ENCODE peak calls at places on chromosome 22, in seven cellular contexts. N is H7, L is cerebellar cortex, M is RWPE1, U is iris pigment epithelial cell, O is HepG2, S is stromal cell of bone marrow. R is an unnamed sample.
A peak's percentile ranks its signal among the peaks of the same experiment; 100 is the strongest.

GRCh38 chr22:38239101-38239761 is 33.6 kb downstream of the TMEM184B start:
- DNase-seq in N (no peak), L (peak; percentile 52), M (peak; percentile 77), U (peak; percentile 87), O (no peak), S (peak; percentile 80), R (no peak)

GRCh38 chr22:41264408-41264941 is 21.5 kb downstream of the RANGAP1 start:
- DNase-seq in N (no peak), L (no peak), M (no peak), U (no peak), O (no peak), S (no peak), R (no peak)

GRCh38 chr22:50287731-50288130 is 17.6 kb upstream of the MAPK11 start:
- DNase-seq in N (no peak), L (no peak), M (no peak), U (no peak), O (no peak), S (no peak), R (no peak)

GRCh38 chr22:44088976-44089570 is 65.0 kb downstream of the PARVB start:
- DNase-seq in N (no peak), L (peak; percentile 79), M (peak; percentile 58), U (peak; percentile 33), O (no peak), S (peak; percentile 53), R (no peak)

GRCh38 chr22:44924724-44925123 is 85.1 kb downstream of the PHF21B start:
- DNase-seq in N (no peak), L (no peak), M (no peak), U (no peak), O (no peak), S (no peak), R (no peak)

GRCh38 chr22:19526076-19526701 is 2.0 kb upstream of the CLDN5 start:
- DNase-seq in N (no peak), L (no peak), M (no peak), U (no peak), O (no peak), S (no peak), R (no peak)

GRCh38 chr22:49996192-49996531 is 16.4 kb downstream of the IL17REL start:
- DNase-seq in N (no peak), L (no peak), M (no peak), U (no peak), O (no peak), S (no peak), R (no peak)

GRCh38 chr22:44085743-44086741 is 61.9 kb downstream of the PARVB start:
- DNase-seq in N (peak; percentile 82), L (peak; percentile 50), M (peak; percentile 54), U (peak; percentile 60), O (peak; percentile 43), S (peak; percentile 31), R (peak; percentile 76)

GRCh38 chr22:20094158-20094807 is 14.2 kb downstream of the DGCR8 start:
- DNase-seq in N (no peak), L (no peak), M (no peak), U (no peak), O (no peak), S (no peak), R (no peak)

GRCh38 chr22:17706451-17706900 is 67.8 kb downstream of the BID start:
- DNase-seq in N (peak; percentile 59), L (peak; percentile 37), M (peak; percentile 86), U (peak; percentile 99), O (peak; percentile 36), S (peak; percentile 95), R (peak; percentile 33)

GRCh38 chr22:31350410-31350863 is 4.3 kb upstream of the PATZ1 start:
- DNase-seq in N (peak; percentile 74), L (peak; percentile 93), M (no peak), U (peak; percentile 35), O (peak; percentile 90), S (no peak), R (peak; percentile 89)

GRCh38 chr22:20727118-20728015 is 46.5 kb upstream of the SERPIND1 start:
- DNase-seq in N (no peak), L (no peak), M (no peak), U (no peak), O (no peak), S (no peak), R (no peak)

GRCh38 chr22:45242778-45243191 is 2.1 kb upstream of the KIAA0930 start:
- DNase-seq in N (peak; percentile 63), L (peak; percentile 36), M (no peak), U (no peak), O (peak; percentile 57), S (no peak), R (no peak)

GRCh38 chr22:22397292-22397870 is 111.2 kb downstream of the ZNF280B start:
- DNase-seq in N (no peak), L (peak; percentile 4), M (no peak), U (no peak), O (peak; percentile 73), S (peak; percentile 49), R (no peak)

GRCh38 chr22:30078320-30079311 is 1.6 kb upstream of the HORMAD2 start:
- DNase-seq in N (peak; percentile 48), L (no peak), M (no peak), U (no peak), O (no peak), S (no peak), R (no peak)

GRCh38 chr22:46453006-46453828 is 84.2 kb downstream of the CELSR1 start:
- DNase-seq in N (no peak), L (no peak), M (peak; percentile 71), U (no peak), O (peak; percentile 83), S (no peak), R (no peak)

GRCh38 chr22:22897947-22898346 is 10.3 kb downstream of the IGLL5 start:
- DNase-seq in N (no peak), L (no peak), M (no peak), U (no peak), O (no peak), S (no peak), R (no peak)

GRCh38 chr22:19607198-19608113 is 83.2 kb upstream of the CLDN5 start:
- DNase-seq in N (peak; percentile 80), L (peak; percentile 89), M (peak; percentile 28), U (no peak), O (no peak), S (no peak), R (no peak)

GRCh38 chr22:30453731-30454510 is 17.9 kb downstream of the SEC14L3 start:
- DNase-seq in N (peak; percentile 35), L (peak; percentile 44), M (no peak), U (no peak), O (no peak), S (no peak), R (peak; percentile 35)

GRCh38 chr22:32697331-32697995 is 104.0 kb upstream of the TIMP3 start:
- DNase-seq in N (no peak), L (no peak), M (peak; percentile 26), U (no peak), O (peak; percentile 88), S (no peak), R (no peak)

GRCh38 chr22:49351761-49352221 is 475.9 kb downstream of the BRD1 start:
- DNase-seq in N (no peak), L (no peak), M (no peak), U (no peak), O (no peak), S (no peak), R (peak; percentile 8)

GRCh38 chr22:46587492-46588278 is 32.5 kb upstream of the GRAMD4 start:
- DNase-seq in N (no peak), L (no peak), M (no peak), U (no peak), O (no peak), S (no peak), R (peak; percentile 71)

GRCh38 chr22:24768537-24769374 is 5.8 kb downstream of the PIWIL3 start:
- DNase-seq in N (peak; percentile 68), L (peak; percentile 92), M (peak; percentile 34), U (peak; percentile 61), O (peak; percentile 55), S (peak; percentile 16), R (peak; percentile 85)

GRCh38 chr22:48708558-48709245 is 1119.0 kb downstream of the BRD1 start:
- DNase-seq in N (peak; percentile 55), L (no peak), M (no peak), U (no peak), O (no peak), S (no peak), R (no peak)

GRCh38 chr22:31932863-31933262 is 11.5 kb upstream of the YWHAH start:
- DNase-seq in N (no peak), L (no peak), M (no peak), U (no peak), O (peak; percentile 34), S (no peak), R (no peak)

GRCh38 chr22:37119872-37120271 is 10.4 kb upstream of the TMPRSS6 start:
- DNase-seq in N (no peak), L (no peak), M (no peak), U (no peak), O (no peak), S (no peak), R (no peak)

GRCh38 chr22:47210112-47210657 is 447.7 kb downstream of the TBC1D22A start:
- DNase-seq in N (no peak), L (no peak), M (no peak), U (no peak), O (no peak), S (no peak), R (no peak)

GRCh38 chr22:50620861-50621490 is 7.0 kb downstream of the ARSA start:
- DNase-seq in N (no peak), L (no peak), M (no peak), U (no peak), O (peak; percentile 25), S (no peak), R (no peak)

GRCh38 chr22:42805016-42805997 is 51.8 kb downstream of the ARFGAP3 start:
- DNase-seq in N (peak; percentile 73), L (peak; percentile 32), M (peak; percentile 20), U (no peak), O (peak; percentile 93), S (no peak), R (peak; percentile 33)

GRCh38 chr22:46115755-46116490 is 34.4 kb upstream of the PPARA start:
- DNase-seq in N (no peak), L (no peak), M (no peak), U (no peak), O (no peak), S (no peak), R (no peak)

GRCh38 chr22:39248254-39248653 is 3.5 kb upstream of the PDGFB start:
- DNase-seq in N (no peak), L (no peak), M (no peak), U (no peak), O (no peak), S (no peak), R (no peak)

GRCh38 chr22:44051961-44052360 is 27.9 kb downstream of the PARVB start:
- DNase-seq in N (no peak), L (no peak), M (no peak), U (no peak), O (no peak), S (no peak), R (no peak)

GRCh38 chr22:20571531-20572007 is 64.2 kb downstream of the MED15 start:
- DNase-seq in N (peak; percentile 91), L (no peak), M (no peak), U (peak; percentile 32), O (peak; percentile 16), S (no peak), R (peak; percentile 81)

GRCh38 chr22:27420817-27421361 is 380.7 kb downstream of the MN1 start:
- DNase-seq in N (no peak), L (no peak), M (peak; percentile 41), U (peak; percentile 81), O (no peak), S (peak; percentile 91), R (no peak)

GRCh38 chr22:36301851-36302250 is 48.9 kb downstream of the APOL1 start:
- DNase-seq in N (no peak), L (no peak), M (no peak), U (peak; percentile 91), O (no peak), S (no peak), R (no peak)

GRCh38 chr22:40525250-40525884 is 111.2 kb downstream of the MRTFA start:
- DNase-seq in N (no peak), L (no peak), M (no peak), U (peak; percentile 50), O (peak; percentile 31), S (no peak), R (no peak)

GRCh38 chr22:32803020-32803758 is 1.7 kb downstream of the TIMP3 start:
- DNase-seq in N (peak; percentile 54), L (no peak), M (peak; percentile 41), U (peak; percentile 21), O (no peak), S (no peak), R (no peak)

R was measured in SK-N-SH.